ENCODE peak calls at places on chromosomes 1 and 21, in six cellular contexts. One of them, this sample, is unnamed.
A peak's percentile ranks its signal among the peaks of the same experiment; 100 is the strongest.

GRCh38 chr1:20068722-20069121 is 1.3 kb upstream of the PLA2G5 start:
- DNase-seq in tibial nerve: no peak
- DNase-seq in hypothalamus: no peak
- DNase-seq in CD4-positive, alpha-beta T cell: no peak
- DNase-seq in HEK293T: no peak
- DNase-seq in left ventricle myocardium superior: no peak
- DNase-seq in this sample: no peak

GRCh38 chr1:26471201-26471497 is 1.1 kb upstream of the HMGN2 start:
- DNase-seq in CD4-positive, alpha-beta T cell: no peak
- DNase-seq in left ventricle myocardium superior: no peak
- DNase-seq in tibial nerve: no peak
- DNase-seq in hypothalamus: no peak
- DNase-seq in HEK293T: no peak
- DNase-seq in this sample: no peak

GRCh38 chr1:75855010-75855409 is 58.3 kb downstream of the MSH4 start:
- DNase-seq in tibial nerve: no peak
- DNase-seq in HEK293T: no peak
- DNase-seq in CD4-positive, alpha-beta T cell: no peak
- DNase-seq in left ventricle myocardium superior: no peak
- DNase-seq in hypothalamus: no peak
- DNase-seq in this sample: no peak

GRCh38 chr1:36572906-36573305 is 90.2 kb upstream of the CSF3R start:
- DNase-seq in hypothalamus: no peak
- DNase-seq in left ventricle myocardium superior: no peak
- DNase-seq in HEK293T: no peak
- DNase-seq in tibial nerve: no peak
- DNase-seq in CD4-positive, alpha-beta T cell: no peak
- DNase-seq in this sample: no peak

GRCh38 chr1:111856411-111857135 is 100.9 kb downstream of the DDX20 start:
- DNase-seq in hypothalamus: no peak
- DNase-seq in left ventricle myocardium superior: no peak
- DNase-seq in CD4-positive, alpha-beta T cell: no peak
- DNase-seq in tibial nerve: no peak
- DNase-seq in HEK293T: no peak
- DNase-seq in this sample: no peak

GRCh38 chr1:200139661-200140250 is 112.2 kb downstream of the NR5A2 start:
- DNase-seq in HEK293T: peak; percentile 75
- DNase-seq in tibial nerve: no peak
- DNase-seq in CD4-positive, alpha-beta T cell: no peak
- DNase-seq in hypothalamus: no peak
- DNase-seq in left ventricle myocardium superior: no peak
- DNase-seq in this sample: no peak

GRCh38 chr1:216045400-216045799 is 377.8 kb downstream of the USH2A start:
- DNase-seq in HEK293T: no peak
- DNase-seq in tibial nerve: no peak
- DNase-seq in left ventricle myocardium superior: no peak
- DNase-seq in CD4-positive, alpha-beta T cell: no peak
- DNase-seq in hypothalamus: no peak
- DNase-seq in this sample: no peak

GRCh38 chr21:36788116-36788515 is 89.2 kb downstream of the SIM2 start:
- DNase-seq in HEK293T: no peak
- DNase-seq in tibial nerve: no peak
- DNase-seq in hypothalamus: no peak
- DNase-seq in CD4-positive, alpha-beta T cell: no peak
- DNase-seq in left ventricle myocardium superior: no peak
- DNase-seq in this sample: peak; percentile 62

GRCh38 chr21:15793109-15793508 is 63.3 kb downstream of the USP25 start:
- DNase-seq in hypothalamus: no peak
- DNase-seq in HEK293T: no peak
- DNase-seq in CD4-positive, alpha-beta T cell: no peak
- DNase-seq in tibial nerve: no peak
- DNase-seq in left ventricle myocardium superior: no peak
- DNase-seq in this sample: no peak

GRCh38 chr1:184116287-184116686 is 64.8 kb downstream of the TSEN15 start:
- DNase-seq in HEK293T: no peak
- DNase-seq in tibial nerve: no peak
- DNase-seq in CD4-positive, alpha-beta T cell: no peak
- DNase-seq in hypothalamus: no peak
- DNase-seq in left ventricle myocardium superior: no peak
- DNase-seq in this sample: no peak

GRCh38 chr1:1780598-1781525 is 2.6 kb upstream of the NADK start:
- DNase-seq in CD4-positive, alpha-beta T cell: no peak
- DNase-seq in left ventricle myocardium superior: no peak
- DNase-seq in tibial nerve: no peak
- DNase-seq in hypothalamus: no peak
- DNase-seq in HEK293T: no peak
- DNase-seq in this sample: no peak

GRCh38 chr1:214352838-214353237 is 71.9 kb downstream of the SMYD2 start:
- DNase-seq in hypothalamus: no peak
- DNase-seq in HEK293T: no peak
- DNase-seq in left ventricle myocardium superior: no peak
- DNase-seq in CD4-positive, alpha-beta T cell: no peak
- DNase-seq in tibial nerve: no peak
- DNase-seq in this sample: no peak

GRCh38 chr21:45379171-45379900 is 25.6 kb upstream of the COL18A1 start:
- DNase-seq in hypothalamus: no peak
- DNase-seq in left ventricle myocardium superior: no peak
- DNase-seq in HEK293T: no peak
- DNase-seq in tibial nerve: no peak
- DNase-seq in CD4-positive, alpha-beta T cell: no peak
- DNase-seq in this sample: no peak

GRCh38 chr1:9881838-9882249 is 28.2 kb downstream of the CTNNBIP1 start:
- DNase-seq in tibial nerve: no peak
- DNase-seq in HEK293T: no peak
- DNase-seq in left ventricle myocardium superior: no peak
- DNase-seq in hypothalamus: no peak
- DNase-seq in CD4-positive, alpha-beta T cell: no peak
- DNase-seq in this sample: no peak

GRCh38 chr1:187471555-187471954 is 642.8 kb downstream of the PLA2G4A start:
- DNase-seq in hypothalamus: no peak
- DNase-seq in tibial nerve: no peak
- DNase-seq in HEK293T: no peak
- DNase-seq in CD4-positive, alpha-beta T cell: no peak
- DNase-seq in left ventricle myocardium superior: no peak
- DNase-seq in this sample: no peak

GRCh38 chr1:206012086-206012859 is 9.1 kb upstream of the RAB7B start:
- DNase-seq in hypothalamus: no peak
- DNase-seq in CD4-positive, alpha-beta T cell: no peak
- DNase-seq in HEK293T: no peak
- DNase-seq in left ventricle myocardium superior: peak; percentile 72
- DNase-seq in tibial nerve: peak; percentile 70
- DNase-seq in this sample: peak; percentile 82

GRCh38 chr1:206705187-206705586 is 20.5 kb downstream of the MAPKAPK2 start:
- DNase-seq in CD4-positive, alpha-beta T cell: no peak
- DNase-seq in hypothalamus: no peak
- DNase-seq in tibial nerve: no peak
- DNase-seq in left ventricle myocardium superior: peak; percentile 47
- DNase-seq in HEK293T: no peak
- DNase-seq in this sample: no peak

GRCh38 chr21:43971201-43971991 is 40.7 kb upstream of the TRAPPC10 start:
- DNase-seq in tibial nerve: peak; percentile 22
- DNase-seq in hypothalamus: peak; percentile 25
- DNase-seq in HEK293T: no peak
- DNase-seq in left ventricle myocardium superior: no peak
- DNase-seq in CD4-positive, alpha-beta T cell: no peak
- DNase-seq in this sample: no peak

GRCh38 chr1:199867601-199868000 is 159.9 kb upstream of the NR5A2 start:
- DNase-seq in CD4-positive, alpha-beta T cell: no peak
- DNase-seq in tibial nerve: no peak
- DNase-seq in HEK293T: no peak
- DNase-seq in hypothalamus: no peak
- DNase-seq in left ventricle myocardium superior: no peak
- DNase-seq in this sample: no peak

GRCh38 chr1:167777253-167777618 is 55.5 kb downstream of the MPZL1 start:
- DNase-seq in tibial nerve: no peak
- DNase-seq in CD4-positive, alpha-beta T cell: no peak
- DNase-seq in left ventricle myocardium superior: no peak
- DNase-seq in hypothalamus: no peak
- DNase-seq in HEK293T: no peak
- DNase-seq in this sample: no peak

GRCh38 chr1:42046772-42047552 is 106.2 kb upstream of the GUCA2B start:
- DNase-seq in HEK293T: no peak
- DNase-seq in tibial nerve: no peak
- DNase-seq in CD4-positive, alpha-beta T cell: no peak
- DNase-seq in left ventricle myocardium superior: peak; percentile 60
- DNase-seq in hypothalamus: peak; percentile 1
- DNase-seq in this sample: no peak

GRCh38 chr1:23442751-23443150 is 18.2 kb upstream of the TCEA3 start:
- DNase-seq in tibial nerve: no peak
- DNase-seq in CD4-positive, alpha-beta T cell: no peak
- DNase-seq in hypothalamus: no peak
- DNase-seq in left ventricle myocardium superior: no peak
- DNase-seq in HEK293T: no peak
- DNase-seq in this sample: no peak

GRCh38 chr1:30083800-30084464 is 639.5 kb downstream of the MATN1 start:
- DNase-seq in hypothalamus: no peak
- DNase-seq in tibial nerve: peak; percentile 6
- DNase-seq in CD4-positive, alpha-beta T cell: no peak
- DNase-seq in HEK293T: no peak
- DNase-seq in left ventricle myocardium superior: no peak
- DNase-seq in this sample: no peak

GRCh38 chr1:217661407-217661806 is 30.3 kb downstream of the SPATA17 start:
- DNase-seq in tibial nerve: no peak
- DNase-seq in HEK293T: no peak
- DNase-seq in CD4-positive, alpha-beta T cell: no peak
- DNase-seq in left ventricle myocardium superior: no peak
- DNase-seq in hypothalamus: no peak
- DNase-seq in this sample: no peak

GRCh38 chr1:39214998-39215873 is 10.7 kb downstream of the MACF1 start:
- DNase-seq in left ventricle myocardium superior: no peak
- DNase-seq in HEK293T: no peak
- DNase-seq in hypothalamus: no peak
- DNase-seq in CD4-positive, alpha-beta T cell: no peak
- DNase-seq in tibial nerve: no peak
- DNase-seq in this sample: no peak

GRCh38 chr1:25003457-25004190 is 73.5 kb upstream of the RUNX3 start:
- DNase-seq in hypothalamus: no peak
- DNase-seq in tibial nerve: no peak
- DNase-seq in left ventricle myocardium superior: no peak
- DNase-seq in CD4-positive, alpha-beta T cell: no peak
- DNase-seq in HEK293T: no peak
- DNase-seq in this sample: no peak

GRCh38 chr1:31739281-31739853 is 24.8 kb downstream of the ADGRB2 start:
- DNase-seq in hypothalamus: no peak
- DNase-seq in CD4-positive, alpha-beta T cell: peak; percentile 45
- DNase-seq in left ventricle myocardium superior: no peak
- DNase-seq in tibial nerve: no peak
- DNase-seq in HEK293T: no peak
- DNase-seq in this sample: no peak

This sample was measured in stomach.